ENCODE peak calls at places on chromosomes 1 and 21, in four cellular contexts. R, Z, X and J are unnamed samples.

GRCh38 chr1:106465666-106466065 is 590.8 kb upstream of the PRMT6 start:
- DNase-seq in R (no peak), Z (no peak), X (no peak), J (no peak)

GRCh38 chr1:111052246-111052645 is 87.6 kb downstream of the DRAM2 start:
- DNase-seq in R (peak), Z (no peak), X (no peak), J (no peak)

GRCh38 chr1:242240691-242241090 is 241.8 kb upstream of the MAP1LC3C start:
- DNase-seq in R (no peak), Z (no peak), X (no peak), J (no peak)

GRCh38 chr1:182080955-182081582 is 19.6 kb upstream of the ZNF648 start:
- DNase-seq in R (peak), Z (peak), X (peak), J (no peak)

GRCh38 chr1:227666286-227666685 is 68.8 kb downstream of the JMJD4 start:
- DNase-seq in R (peak), Z (no peak), X (no peak), J (no peak)

GRCh38 chr1:116990612-116991151 is 10.9 kb upstream of the CD101 start:
- DNase-seq in R (peak), Z (no peak), X (no peak), J (no peak)

GRCh38 chr1:39453603-39454002 is 37.8 kb upstream of the BMP8A start:
- DNase-seq in R (peak), Z (no peak), X (no peak), J (peak)

GRCh38 chr1:42941640-42942330 is 16.9 kb downstream of the SLC2A1 start:
- DNase-seq in R (peak), Z (peak), X (no peak), J (peak)

GRCh38 chr1:179231923-179232322 is 2.4 kb upstream of the ABL2 start:
- DNase-seq in R (peak), Z (no peak), X (no peak), J (no peak)

GRCh38 chr1:33220701-33221384 is 35.4 kb upstream of the ZNF362 start:
- DNase-seq in R (no peak), Z (no peak), X (no peak), J (no peak)

GRCh38 chr1:84436907-84437667 is 38.8 kb downstream of the DNASE2B start:
- DNase-seq in R (no peak), Z (no peak), X (no peak), J (no peak)

GRCh38 chr21:16742116-16742515 is 770.7 kb upstream of the CXADR start:
- DNase-seq in R (no peak), Z (no peak), X (no peak), J (no peak)

GRCh38 chr1:24168246-24168645 is 18.8 kb downstream of the IFNLR1 start:
- DNase-seq in R (no peak), Z (no peak), X (no peak), J (peak)

GRCh38 chr1:238063454-238063853 is 172.7 kb upstream of the ZP4 start:
- DNase-seq in R (peak), Z (no peak), X (no peak), J (no peak)